ENCODE peak calls at places on chromosomes 11 and 22, in six cellular contexts. One of them, this sample, is unnamed.

GRCh38 chr11:118108513-118108912 is 21.8 kb upstream of the SMIM35 start:
- DNase-seq in coronary artery: no peak
- DNase-seq in cardiac fibroblast: no peak
- DNase-seq in cardiac muscle cell: no peak
- DNase-seq in fibroblast of villous mesenchyme: no peak
- DNase-seq in astrocyte of the cerebellum: no peak
- DNase-seq in this sample: no peak

GRCh38 chr11:36328956-36329673 is 33.0 kb downstream of the PRR5L start:
- DNase-seq in coronary artery: no peak
- DNase-seq in cardiac fibroblast: no peak
- DNase-seq in cardiac muscle cell: peak
- DNase-seq in fibroblast of villous mesenchyme: no peak
- DNase-seq in astrocyte of the cerebellum: no peak
- DNase-seq in this sample: no peak

GRCh38 chr22:39658367-39658766 is 87.8 kb downstream of the CACNA1I start:
- DNase-seq in coronary artery: no peak
- DNase-seq in cardiac fibroblast: no peak
- DNase-seq in cardiac muscle cell: no peak
- DNase-seq in fibroblast of villous mesenchyme: peak
- DNase-seq in astrocyte of the cerebellum: no peak
- DNase-seq in this sample: no peak

GRCh38 chr22:29231971-29232959 is 26.6 kb downstream of the EMID1 start:
- DNase-seq in coronary artery: peak
- DNase-seq in cardiac fibroblast: peak
- DNase-seq in cardiac muscle cell: peak
- DNase-seq in fibroblast of villous mesenchyme: no peak
- DNase-seq in astrocyte of the cerebellum: no peak
- DNase-seq in this sample: no peak

GRCh38 chr11:112880454-112880853 is 80.8 kb upstream of the NCAM1 start:
- DNase-seq in coronary artery: no peak
- DNase-seq in cardiac fibroblast: no peak
- DNase-seq in cardiac muscle cell: no peak
- DNase-seq in fibroblast of villous mesenchyme: no peak
- DNase-seq in astrocyte of the cerebellum: no peak
- DNase-seq in this sample: no peak

GRCh38 chr22:30943368-30943767 is 25.2 kb downstream of the MORC2 start:
- DNase-seq in coronary artery: no peak
- DNase-seq in cardiac fibroblast: no peak
- DNase-seq in cardiac muscle cell: no peak
- DNase-seq in fibroblast of villous mesenchyme: no peak
- DNase-seq in astrocyte of the cerebellum: no peak
- DNase-seq in this sample: no peak

GRCh38 chr11:87187930-87188329 is 150.2 kb downstream of the TMEM135 start:
- DNase-seq in coronary artery: no peak
- DNase-seq in cardiac fibroblast: no peak
- DNase-seq in cardiac muscle cell: no peak
- DNase-seq in fibroblast of villous mesenchyme: no peak
- DNase-seq in astrocyte of the cerebellum: no peak
- DNase-seq in this sample: no peak

GRCh38 chr11:72776844-72777754 is 16.7 kb downstream of the STARD10 start:
- DNase-seq in coronary artery: no peak
- DNase-seq in cardiac fibroblast: no peak
- DNase-seq in cardiac muscle cell: no peak
- DNase-seq in fibroblast of villous mesenchyme: no peak
- DNase-seq in astrocyte of the cerebellum: no peak
- DNase-seq in this sample: no peak

GRCh38 chr11:67270256-67271211 is 4.3 kb downstream of the GRK2 start:
- DNase-seq in coronary artery: no peak
- DNase-seq in cardiac fibroblast: no peak
- DNase-seq in cardiac muscle cell: peak
- DNase-seq in fibroblast of villous mesenchyme: no peak
- DNase-seq in astrocyte of the cerebellum: no peak
- DNase-seq in this sample: no peak

GRCh38 chr11:19116315-19116970 is 525 bp upstream of the ZDHHC13 start:
- DNase-seq in coronary artery: no peak
- DNase-seq in cardiac fibroblast: no peak
- DNase-seq in cardiac muscle cell: no peak
- DNase-seq in fibroblast of villous mesenchyme: no peak
- DNase-seq in astrocyte of the cerebellum: no peak
- DNase-seq in this sample: no peak

GRCh38 chr22:43996170-43996980 is 27.7 kb upstream of the PARVB start:
- DNase-seq in coronary artery: no peak
- DNase-seq in cardiac fibroblast: no peak
- DNase-seq in cardiac muscle cell: no peak
- DNase-seq in fibroblast of villous mesenchyme: no peak
- DNase-seq in astrocyte of the cerebellum: no peak
- DNase-seq in this sample: no peak

GRCh38 chr22:35470903-35471321 is 69.7 kb upstream of the RASD2 start:
- DNase-seq in coronary artery: no peak
- DNase-seq in cardiac fibroblast: peak
- DNase-seq in cardiac muscle cell: no peak
- DNase-seq in fibroblast of villous mesenchyme: no peak
- DNase-seq in astrocyte of the cerebellum: no peak
- DNase-seq in this sample: peak

GRCh38 chr22:38788417-38788816 is 5.5 kb downstream of the DNAL4 start:
- DNase-seq in coronary artery: no peak
- DNase-seq in cardiac fibroblast: peak
- DNase-seq in cardiac muscle cell: peak
- DNase-seq in fibroblast of villous mesenchyme: peak
- DNase-seq in astrocyte of the cerebellum: peak
- DNase-seq in this sample: peak

GRCh38 chr11:128890543-128891409 is at the start of gene KCNJ5:
- DNase-seq in coronary artery: no peak
- DNase-seq in cardiac fibroblast: no peak
- DNase-seq in cardiac muscle cell: no peak
- DNase-seq in fibroblast of villous mesenchyme: peak
- DNase-seq in astrocyte of the cerebellum: no peak
- DNase-seq in this sample: no peak

GRCh38 chr11:105588001-105588400 is 21.9 kb upstream of the GRIA4 start:
- DNase-seq in coronary artery: no peak
- DNase-seq in cardiac fibroblast: peak
- DNase-seq in cardiac muscle cell: peak
- DNase-seq in fibroblast of villous mesenchyme: peak
- DNase-seq in astrocyte of the cerebellum: peak
- DNase-seq in this sample: peak

GRCh38 chr22:38740754-38741153 is 15.0 kb downstream of the SUN2 start:
- DNase-seq in coronary artery: no peak
- DNase-seq in cardiac fibroblast: no peak
- DNase-seq in cardiac muscle cell: no peak
- DNase-seq in fibroblast of villous mesenchyme: no peak
- DNase-seq in astrocyte of the cerebellum: no peak
- DNase-seq in this sample: no peak

GRCh38 chr11:69422645-69423044 is 58.8 kb upstream of the LINC01488 start:
- DNase-seq in coronary artery: no peak
- DNase-seq in cardiac fibroblast: no peak
- DNase-seq in cardiac muscle cell: no peak
- DNase-seq in fibroblast of villous mesenchyme: no peak
- DNase-seq in astrocyte of the cerebellum: no peak
- DNase-seq in this sample: no peak

GRCh38 chr11:59616396-59616982 is 915 bp upstream of the OSBP start:
- DNase-seq in coronary artery: no peak
- DNase-seq in cardiac fibroblast: no peak
- DNase-seq in cardiac muscle cell: no peak
- DNase-seq in fibroblast of villous mesenchyme: no peak
- DNase-seq in astrocyte of the cerebellum: no peak
- DNase-seq in this sample: no peak

GRCh38 chr11:131688056-131688693 is 317.8 kb downstream of the NTM start:
- DNase-seq in coronary artery: peak
- DNase-seq in cardiac fibroblast: peak
- DNase-seq in cardiac muscle cell: peak
- DNase-seq in fibroblast of villous mesenchyme: peak
- DNase-seq in astrocyte of the cerebellum: no peak
- DNase-seq in this sample: peak

GRCh38 chr22:32574397-32574796 is 99.8 kb downstream of the FBXO7 start:
- DNase-seq in coronary artery: peak
- DNase-seq in cardiac fibroblast: no peak
- DNase-seq in cardiac muscle cell: no peak
- DNase-seq in fibroblast of villous mesenchyme: no peak
- DNase-seq in astrocyte of the cerebellum: no peak
- DNase-seq in this sample: no peak

GRCh38 chr11:6646631-6647281 is 8.9 kb downstream of the DCHS1 start:
- DNase-seq in coronary artery: peak
- DNase-seq in cardiac fibroblast: peak
- DNase-seq in cardiac muscle cell: peak
- DNase-seq in fibroblast of villous mesenchyme: peak
- DNase-seq in astrocyte of the cerebellum: no peak
- DNase-seq in this sample: peak

GRCh38 chr11:120130991-120131760 is 6.7 kb downstream of the TRIM29 start:
- DNase-seq in coronary artery: peak
- DNase-seq in cardiac fibroblast: no peak
- DNase-seq in cardiac muscle cell: no peak
- DNase-seq in fibroblast of villous mesenchyme: no peak
- DNase-seq in astrocyte of the cerebellum: no peak
- DNase-seq in this sample: no peak

GRCh38 chr11:93567406-93567819 is 24.2 kb upstream of the SMCO4 start:
- DNase-seq in coronary artery: peak
- DNase-seq in cardiac fibroblast: peak
- DNase-seq in cardiac muscle cell: peak
- DNase-seq in fibroblast of villous mesenchyme: no peak
- DNase-seq in astrocyte of the cerebellum: peak
- DNase-seq in this sample: peak

GRCh38 chr22:37894939-37895670 is 11.0 kb upstream of the MICALL1 start:
- DNase-seq in coronary artery: no peak
- DNase-seq in cardiac fibroblast: no peak
- DNase-seq in cardiac muscle cell: no peak
- DNase-seq in fibroblast of villous mesenchyme: no peak
- DNase-seq in astrocyte of the cerebellum: no peak
- DNase-seq in this sample: no peak

GRCh38 chr11:69442807-69443137 is 38.7 kb upstream of the LINC01488 start:
- DNase-seq in coronary artery: no peak
- DNase-seq in cardiac fibroblast: peak
- DNase-seq in cardiac muscle cell: no peak
- DNase-seq in fibroblast of villous mesenchyme: peak
- DNase-seq in astrocyte of the cerebellum: no peak
- DNase-seq in this sample: peak

GRCh38 chr11:17531818-17532131 is 12.4 kb downstream of the USH1C start:
- DNase-seq in coronary artery: no peak
- DNase-seq in cardiac fibroblast: peak
- DNase-seq in cardiac muscle cell: peak
- DNase-seq in fibroblast of villous mesenchyme: no peak
- DNase-seq in astrocyte of the cerebellum: no peak
- DNase-seq in this sample: peak

GRCh38 chr22:32852346-32853251 is 51.1 kb downstream of the TIMP3 start:
- DNase-seq in coronary artery: peak
- DNase-seq in cardiac fibroblast: peak
- DNase-seq in cardiac muscle cell: peak
- DNase-seq in fibroblast of villous mesenchyme: peak
- DNase-seq in astrocyte of the cerebellum: no peak
- DNase-seq in this sample: peak

GRCh38 chr11:69012092-69013008 is 696 bp downstream of the MRGPRF start:
- DNase-seq in coronary artery: no peak
- DNase-seq in cardiac fibroblast: no peak
- DNase-seq in cardiac muscle cell: peak
- DNase-seq in fibroblast of villous mesenchyme: peak
- DNase-seq in astrocyte of the cerebellum: no peak
- DNase-seq in this sample: peak

GRCh38 chr22:30830907-30831306 is 136.2 kb downstream of the OSBP2 start:
- DNase-seq in coronary artery: peak
- DNase-seq in cardiac fibroblast: peak
- DNase-seq in cardiac muscle cell: peak
- DNase-seq in fibroblast of villous mesenchyme: peak
- DNase-seq in astrocyte of the cerebellum: peak
- DNase-seq in this sample: peak

GRCh38 chr11:18191376-18191775 is 18.7 kb downstream of the MRGPRX4 start:
- DNase-seq in coronary artery: no peak
- DNase-seq in cardiac fibroblast: no peak
- DNase-seq in cardiac muscle cell: peak
- DNase-seq in fibroblast of villous mesenchyme: no peak
- DNase-seq in astrocyte of the cerebellum: no peak
- DNase-seq in this sample: no peak

GRCh38 chr11:57224537-57224936 is 12.5 kb downstream of the APLNR start:
- DNase-seq in coronary artery: no peak
- DNase-seq in cardiac fibroblast: peak
- DNase-seq in cardiac muscle cell: no peak
- DNase-seq in fibroblast of villous mesenchyme: no peak
- DNase-seq in astrocyte of the cerebellum: no peak
- DNase-seq in this sample: peak

GRCh38 chr22:19143967-19144400 is 467 bp downstream of the ESS2 start:
- DNase-seq in coronary artery: no peak
- DNase-seq in cardiac fibroblast: peak
- DNase-seq in cardiac muscle cell: peak
- DNase-seq in fibroblast of villous mesenchyme: peak
- DNase-seq in astrocyte of the cerebellum: no peak
- DNase-seq in this sample: no peak

GRCh38 chr22:37331034-37331428 is 48.7 kb downstream of the CYTH4 start:
- DNase-seq in coronary artery: no peak
- DNase-seq in cardiac fibroblast: peak
- DNase-seq in cardiac muscle cell: peak
- DNase-seq in fibroblast of villous mesenchyme: peak
- DNase-seq in astrocyte of the cerebellum: peak
- DNase-seq in this sample: peak

GRCh38 chr11:110355011-110355744 is 58.8 kb upstream of the RDX start:
- DNase-seq in coronary artery: no peak
- DNase-seq in cardiac fibroblast: no peak
- DNase-seq in cardiac muscle cell: no peak
- DNase-seq in fibroblast of villous mesenchyme: no peak
- DNase-seq in astrocyte of the cerebellum: no peak
- DNase-seq in this sample: no peak

GRCh38 chr11:30015725-30016449 is 943 bp downstream of the KCNA4 start:
- DNase-seq in coronary artery: no peak
- DNase-seq in cardiac fibroblast: no peak
- DNase-seq in cardiac muscle cell: no peak
- DNase-seq in fibroblast of villous mesenchyme: no peak
- DNase-seq in astrocyte of the cerebellum: no peak
- DNase-seq in this sample: no peak
- H3K4me3 ChIP-seq in coronary artery: peak
- H3K4me3 ChIP-seq in cardiac fibroblast: peak
- H3K4me3 ChIP-seq in cardiac muscle cell: peak
- H3K4me3 ChIP-seq in fibroblast of villous mesenchyme: no peak
- H3K4me3 ChIP-seq in astrocyte of the cerebellum: peak
- H3K4me3 ChIP-seq in this sample: no peak

GRCh38 chr11:2142300-2142759 is 3.1 kb upstream of the IGF2 start:
- DNase-seq in coronary artery: no peak
- DNase-seq in cardiac fibroblast: peak
- DNase-seq in cardiac muscle cell: peak
- DNase-seq in fibroblast of villous mesenchyme: peak
- DNase-seq in astrocyte of the cerebellum: no peak
- DNase-seq in this sample: peak
- H3K4me3 ChIP-seq in coronary artery: no peak
- H3K4me3 ChIP-seq in cardiac fibroblast: no peak
- H3K4me3 ChIP-seq in cardiac muscle cell: no peak
- H3K4me3 ChIP-seq in fibroblast of villous mesenchyme: no peak
- H3K4me3 ChIP-seq in astrocyte of the cerebellum: no peak
- H3K4me3 ChIP-seq in this sample: no peak

GRCh38 chr22:42158456-42159132 is 28.0 kb upstream of the CYP2D6 start:
- DNase-seq in coronary artery: no peak
- DNase-seq in cardiac fibroblast: no peak
- DNase-seq in cardiac muscle cell: no peak
- DNase-seq in fibroblast of villous mesenchyme: no peak
- DNase-seq in astrocyte of the cerebellum: no peak
- DNase-seq in this sample: no peak
- H3K4me3 ChIP-seq in coronary artery: no peak
- H3K4me3 ChIP-seq in cardiac fibroblast: no peak
- H3K4me3 ChIP-seq in cardiac muscle cell: no peak
- H3K4me3 ChIP-seq in fibroblast of villous mesenchyme: no peak
- H3K4me3 ChIP-seq in astrocyte of the cerebellum: no peak
- H3K4me3 ChIP-seq in this sample: no peak

GRCh38 chr11:115126515-115127208 is 377.6 kb downstream of the CADM1 start:
- DNase-seq in coronary artery: no peak
- DNase-seq in cardiac fibroblast: no peak
- DNase-seq in cardiac muscle cell: no peak
- DNase-seq in fibroblast of villous mesenchyme: no peak
- DNase-seq in astrocyte of the cerebellum: no peak
- DNase-seq in this sample: no peak
- H3K4me3 ChIP-seq in coronary artery: no peak
- H3K4me3 ChIP-seq in cardiac fibroblast: no peak
- H3K4me3 ChIP-seq in cardiac muscle cell: no peak
- H3K4me3 ChIP-seq in fibroblast of villous mesenchyme: no peak
- H3K4me3 ChIP-seq in astrocyte of the cerebellum: no peak
- H3K4me3 ChIP-seq in this sample: no peak